ENCODE peak calls at places on chromosome 12, in seven cellular contexts. One of them, this sample, is unnamed.

GRCh38 chr12:121033625-121034349 is 5.3 kb downstream of the OASL start:
- DNase-seq in brain microvascular endothelial cell: no peak
- DNase-seq in WTC11: no peak
- DNase-seq in keratinocyte: no peak
- DNase-seq in CD8-positive, alpha-beta T cell: peak
- DNase-seq in CD4-positive, alpha-beta T cell: peak
- DNase-seq in ovary: no peak
- DNase-seq in this sample: no peak

GRCh38 chr12:44155349-44155748 is 319.5 kb downstream of the TMEM117 start:
- DNase-seq in brain microvascular endothelial cell: no peak
- DNase-seq in WTC11: no peak
- DNase-seq in keratinocyte: no peak
- DNase-seq in CD8-positive, alpha-beta T cell: no peak
- DNase-seq in CD4-positive, alpha-beta T cell: no peak
- DNase-seq in ovary: no peak
- DNase-seq in this sample: no peak

GRCh38 chr12:62435337-62436163 is 31.1 kb upstream of the MON2 start:
- DNase-seq in brain microvascular endothelial cell: peak
- DNase-seq in WTC11: peak
- DNase-seq in keratinocyte: no peak
- DNase-seq in CD8-positive, alpha-beta T cell: peak
- DNase-seq in CD4-positive, alpha-beta T cell: peak
- DNase-seq in ovary: peak
- DNase-seq in this sample: peak

GRCh38 chr12:109192358-109192757 is 76.0 kb downstream of the ACACB start:
- DNase-seq in brain microvascular endothelial cell: peak
- DNase-seq in WTC11: no peak
- DNase-seq in keratinocyte: peak
- DNase-seq in CD8-positive, alpha-beta T cell: no peak
- DNase-seq in CD4-positive, alpha-beta T cell: no peak
- DNase-seq in ovary: no peak
- DNase-seq in this sample: no peak

GRCh38 chr12:20423557-20423956 is 55.2 kb downstream of the PDE3A start:
- DNase-seq in brain microvascular endothelial cell: no peak
- DNase-seq in WTC11: no peak
- DNase-seq in keratinocyte: no peak
- DNase-seq in CD8-positive, alpha-beta T cell: no peak
- DNase-seq in CD4-positive, alpha-beta T cell: no peak
- DNase-seq in ovary: no peak
- DNase-seq in this sample: no peak

GRCh38 chr12:133203344-133204263 is 22.3 kb downstream of the ZNF268 start:
- DNase-seq in brain microvascular endothelial cell: no peak
- DNase-seq in WTC11: no peak
- DNase-seq in keratinocyte: no peak
- DNase-seq in CD8-positive, alpha-beta T cell: no peak
- DNase-seq in CD4-positive, alpha-beta T cell: no peak
- DNase-seq in ovary: no peak
- DNase-seq in this sample: no peak

GRCh38 chr12:88371416-88372183 is 208.7 kb downstream of the KITLG start:
- DNase-seq in brain microvascular endothelial cell: peak
- DNase-seq in WTC11: no peak
- DNase-seq in keratinocyte: no peak
- DNase-seq in CD8-positive, alpha-beta T cell: no peak
- DNase-seq in CD4-positive, alpha-beta T cell: no peak
- DNase-seq in ovary: no peak
- DNase-seq in this sample: no peak

GRCh38 chr12:21614510-21614909 is 9.9 kb upstream of the GYS2 start:
- DNase-seq in brain microvascular endothelial cell: no peak
- DNase-seq in WTC11: no peak
- DNase-seq in keratinocyte: no peak
- DNase-seq in CD8-positive, alpha-beta T cell: no peak
- DNase-seq in CD4-positive, alpha-beta T cell: no peak
- DNase-seq in ovary: no peak
- DNase-seq in this sample: no peak

GRCh38 chr12:70626180-70626579 is 11.0 kb downstream of the PTPRB start:
- DNase-seq in brain microvascular endothelial cell: no peak
- DNase-seq in WTC11: no peak
- DNase-seq in keratinocyte: no peak
- DNase-seq in CD8-positive, alpha-beta T cell: no peak
- DNase-seq in CD4-positive, alpha-beta T cell: no peak
- DNase-seq in ovary: no peak
- DNase-seq in this sample: no peak

GRCh38 chr12:52229836-52230343 is 3.2 kb upstream of the KRT7 start:
- DNase-seq in brain microvascular endothelial cell: no peak
- DNase-seq in WTC11: no peak
- DNase-seq in keratinocyte: no peak
- DNase-seq in CD8-positive, alpha-beta T cell: no peak
- DNase-seq in CD4-positive, alpha-beta T cell: no peak
- DNase-seq in ovary: no peak
- DNase-seq in this sample: no peak

GRCh38 chr12:71731439-71732356 is 23.0 kb upstream of the RAB21 start:
- DNase-seq in brain microvascular endothelial cell: peak
- DNase-seq in WTC11: peak
- DNase-seq in keratinocyte: no peak
- DNase-seq in CD8-positive, alpha-beta T cell: no peak
- DNase-seq in CD4-positive, alpha-beta T cell: no peak
- DNase-seq in ovary: no peak
- DNase-seq in this sample: no peak

GRCh38 chr12:120093592-120094355 is 22.8 kb downstream of the RAB35 start:
- DNase-seq in brain microvascular endothelial cell: no peak
- DNase-seq in WTC11: peak
- DNase-seq in keratinocyte: no peak
- DNase-seq in CD8-positive, alpha-beta T cell: no peak
- DNase-seq in CD4-positive, alpha-beta T cell: no peak
- DNase-seq in ovary: no peak
- DNase-seq in this sample: peak

GRCh38 chr12:106109168-106109910 is 29.4 kb downstream of the NUAK1 start:
- DNase-seq in brain microvascular endothelial cell: no peak
- DNase-seq in WTC11: no peak
- DNase-seq in keratinocyte: no peak
- DNase-seq in CD8-positive, alpha-beta T cell: no peak
- DNase-seq in CD4-positive, alpha-beta T cell: no peak
- DNase-seq in ovary: no peak
- DNase-seq in this sample: no peak

GRCh38 chr12:51326762-51327439 is 2.9 kb upstream of the BIN2 start:
- DNase-seq in brain microvascular endothelial cell: peak
- DNase-seq in WTC11: no peak
- DNase-seq in keratinocyte: no peak
- DNase-seq in CD8-positive, alpha-beta T cell: no peak
- DNase-seq in CD4-positive, alpha-beta T cell: no peak
- DNase-seq in ovary: no peak
- DNase-seq in this sample: no peak

GRCh38 chr12:15757553-15758255 is 31.5 kb downstream of the EPS8 start:
- DNase-seq in brain microvascular endothelial cell: peak
- DNase-seq in WTC11: no peak
- DNase-seq in keratinocyte: peak
- DNase-seq in CD8-positive, alpha-beta T cell: no peak
- DNase-seq in CD4-positive, alpha-beta T cell: no peak
- DNase-seq in ovary: no peak
- DNase-seq in this sample: no peak

GRCh38 chr12:122190842-122191668 is 8.1 kb downstream of the LRRC43 start:
- DNase-seq in brain microvascular endothelial cell: peak
- DNase-seq in WTC11: peak
- DNase-seq in keratinocyte: no peak
- DNase-seq in CD8-positive, alpha-beta T cell: peak
- DNase-seq in CD4-positive, alpha-beta T cell: peak
- DNase-seq in ovary: no peak
- DNase-seq in this sample: peak

GRCh38 chr12:49939707-49940106 is 10.8 kb upstream of the AQP2 start:
- DNase-seq in brain microvascular endothelial cell: no peak
- DNase-seq in WTC11: no peak
- DNase-seq in keratinocyte: no peak
- DNase-seq in CD8-positive, alpha-beta T cell: no peak
- DNase-seq in CD4-positive, alpha-beta T cell: no peak
- DNase-seq in ovary: no peak
- DNase-seq in this sample: no peak

GRCh38 chr12:111117017-111117416 is 196.6 kb upstream of the MYL2 start:
- DNase-seq in brain microvascular endothelial cell: no peak
- DNase-seq in WTC11: no peak
- DNase-seq in keratinocyte: no peak
- DNase-seq in CD8-positive, alpha-beta T cell: no peak
- DNase-seq in CD4-positive, alpha-beta T cell: no peak
- DNase-seq in ovary: no peak
- DNase-seq in this sample: no peak

GRCh38 chr12:120252071-120252906 is 13.2 kb downstream of the PXN start:
- DNase-seq in brain microvascular endothelial cell: no peak
- DNase-seq in WTC11: no peak
- DNase-seq in keratinocyte: no peak
- DNase-seq in CD8-positive, alpha-beta T cell: peak
- DNase-seq in CD4-positive, alpha-beta T cell: peak
- DNase-seq in ovary: no peak
- DNase-seq in this sample: no peak

GRCh38 chr12:104155711-104156555 is 17.9 kb upstream of the NFYB start:
- DNase-seq in brain microvascular endothelial cell: no peak
- DNase-seq in WTC11: no peak
- DNase-seq in keratinocyte: no peak
- DNase-seq in CD8-positive, alpha-beta T cell: no peak
- DNase-seq in CD4-positive, alpha-beta T cell: no peak
- DNase-seq in ovary: no peak
- DNase-seq in this sample: no peak

GRCh38 chr12:84270470-84271140 is 642.0 kb downstream of the SLC6A15 start:
- DNase-seq in brain microvascular endothelial cell: no peak
- DNase-seq in WTC11: no peak
- DNase-seq in keratinocyte: no peak
- DNase-seq in CD8-positive, alpha-beta T cell: no peak
- DNase-seq in CD4-positive, alpha-beta T cell: no peak
- DNase-seq in ovary: no peak
- DNase-seq in this sample: no peak

GRCh38 chr12:117010693-117011451 is 88.3 kb downstream of the TESC start:
- DNase-seq in brain microvascular endothelial cell: no peak
- DNase-seq in WTC11: no peak
- DNase-seq in keratinocyte: no peak
- DNase-seq in CD8-positive, alpha-beta T cell: no peak
- DNase-seq in CD4-positive, alpha-beta T cell: no peak
- DNase-seq in ovary: no peak
- DNase-seq in this sample: no peak

GRCh38 chr12:57190037-57190436 is 26.6 kb upstream of the NXPH4 start:
- DNase-seq in brain microvascular endothelial cell: no peak
- DNase-seq in WTC11: no peak
- DNase-seq in keratinocyte: no peak
- DNase-seq in CD8-positive, alpha-beta T cell: no peak
- DNase-seq in CD4-positive, alpha-beta T cell: no peak
- DNase-seq in ovary: no peak
- DNase-seq in this sample: no peak

GRCh38 chr12:18747960-18748359 is 10.0 kb downstream of the CAPZA3 start:
- DNase-seq in brain microvascular endothelial cell: peak
- DNase-seq in WTC11: no peak
- DNase-seq in keratinocyte: peak
- DNase-seq in CD8-positive, alpha-beta T cell: no peak
- DNase-seq in CD4-positive, alpha-beta T cell: no peak
- DNase-seq in ovary: no peak
- DNase-seq in this sample: no peak

GRCh38 chr12:132227156-132227555 is 82.9 kb downstream of the NOC4L start:
- DNase-seq in brain microvascular endothelial cell: no peak
- DNase-seq in WTC11: no peak
- DNase-seq in keratinocyte: no peak
- DNase-seq in CD8-positive, alpha-beta T cell: no peak
- DNase-seq in CD4-positive, alpha-beta T cell: no peak
- DNase-seq in ovary: no peak
- DNase-seq in this sample: no peak

DNA sequence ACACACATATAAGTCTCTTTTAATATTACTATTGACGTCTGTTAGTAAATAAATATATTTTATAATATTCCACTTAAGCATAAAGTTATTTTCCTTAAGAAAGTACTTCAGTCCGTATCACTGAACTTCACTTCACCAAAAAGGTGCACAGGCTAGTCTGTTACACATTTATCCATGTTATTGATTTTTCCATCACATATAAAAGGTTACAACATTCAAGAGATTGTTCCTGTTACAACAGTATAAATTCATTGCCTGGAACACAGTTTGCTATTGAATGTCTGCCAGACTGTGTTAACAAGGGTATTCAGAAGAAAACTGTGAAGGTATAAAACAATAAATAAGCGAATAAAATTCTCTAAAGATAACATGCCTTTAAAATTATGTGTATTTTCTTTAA is 175.9 kb downstream of the NTS start:
- DNase-seq in brain microvascular endothelial cell: no peak
- DNase-seq in WTC11: no peak
- DNase-seq in keratinocyte: no peak
- DNase-seq in CD8-positive, alpha-beta T cell: no peak
- DNase-seq in CD4-positive, alpha-beta T cell: no peak
- DNase-seq in ovary: no peak
- DNase-seq in this sample: no peak
- TF ChIP-seq CTCF in brain microvascular endothelial cell: no peak
- TF ChIP-seq CTCF in WTC11: no peak
- TF ChIP-seq CTCF in keratinocyte: no peak
- TF ChIP-seq CTCF in CD8-positive, alpha-beta T cell: no peak
- TF ChIP-seq CTCF in CD4-positive, alpha-beta T cell: no peak
- TF ChIP-seq CTCF in ovary: no peak
- TF ChIP-seq CTCF in this sample: no peak

GRCh38 chr12:39230086-39230485 is 212.8 kb downstream of the KIF21A start:
- DNase-seq in brain microvascular endothelial cell: peak
- DNase-seq in WTC11: no peak
- DNase-seq in keratinocyte: no peak
- DNase-seq in CD8-positive, alpha-beta T cell: no peak
- DNase-seq in CD4-positive, alpha-beta T cell: no peak
- DNase-seq in ovary: no peak
- DNase-seq in this sample: no peak

GRCh38 chr12:39227218-39227617 is 215.7 kb downstream of the KIF21A start:
- DNase-seq in brain microvascular endothelial cell: no peak
- DNase-seq in WTC11: no peak
- DNase-seq in keratinocyte: no peak
- DNase-seq in CD8-positive, alpha-beta T cell: no peak
- DNase-seq in CD4-positive, alpha-beta T cell: no peak
- DNase-seq in ovary: no peak
- DNase-seq in this sample: no peak

DNA sequence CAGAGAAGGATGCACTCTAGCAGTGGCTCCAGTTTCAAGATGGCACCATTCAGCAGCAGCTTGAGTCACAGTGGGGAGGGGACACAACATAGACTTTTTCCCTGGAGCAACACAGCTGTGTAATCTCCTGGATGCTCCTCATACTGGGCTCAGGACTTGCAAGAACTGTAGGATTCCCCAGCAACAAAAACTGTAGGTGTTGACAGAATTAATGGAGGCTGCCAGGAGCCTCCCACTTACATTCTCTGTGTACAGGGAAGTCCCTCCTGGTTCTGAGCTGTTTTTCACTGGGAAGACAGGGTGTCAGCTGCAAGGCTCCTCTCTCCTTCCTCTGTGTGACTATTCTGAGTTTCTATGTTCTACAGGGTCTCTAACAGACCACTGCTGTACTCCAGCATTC is 217.9 kb downstream of the KIF21A start:
- DNase-seq in brain microvascular endothelial cell: no peak
- DNase-seq in WTC11: no peak
- DNase-seq in keratinocyte: no peak
- DNase-seq in CD8-positive, alpha-beta T cell: no peak
- DNase-seq in CD4-positive, alpha-beta T cell: no peak
- DNase-seq in ovary: no peak
- DNase-seq in this sample: no peak
- TF ChIP-seq CTCF in brain microvascular endothelial cell: no peak
- TF ChIP-seq CTCF in WTC11: no peak
- TF ChIP-seq CTCF in keratinocyte: no peak
- TF ChIP-seq CTCF in CD8-positive, alpha-beta T cell: no peak
- TF ChIP-seq CTCF in CD4-positive, alpha-beta T cell: no peak
- TF ChIP-seq CTCF in ovary: no peak
- TF ChIP-seq CTCF in this sample: no peak

GRCh38 chr12:42296503-42297109 is 29.3 kb downstream of the ZCRB1 start:
- DNase-seq in brain microvascular endothelial cell: no peak
- DNase-seq in WTC11: no peak
- DNase-seq in keratinocyte: no peak
- DNase-seq in CD8-positive, alpha-beta T cell: no peak
- DNase-seq in CD4-positive, alpha-beta T cell: no peak
- DNase-seq in ovary: no peak
- DNase-seq in this sample: no peak
- TF ChIP-seq CTCF in brain microvascular endothelial cell: peak
- TF ChIP-seq CTCF in WTC11: peak
- TF ChIP-seq CTCF in keratinocyte: peak
- TF ChIP-seq CTCF in CD8-positive, alpha-beta T cell: no peak
- TF ChIP-seq CTCF in CD4-positive, alpha-beta T cell: no peak
- TF ChIP-seq CTCF in ovary: no peak
- TF ChIP-seq CTCF in this sample: peak

GRCh38 chr12:31245822-31246469 is 80.0 kb downstream of the SINHCAF start:
- DNase-seq in brain microvascular endothelial cell: no peak
- DNase-seq in WTC11: no peak
- DNase-seq in keratinocyte: no peak
- DNase-seq in CD8-positive, alpha-beta T cell: no peak
- DNase-seq in CD4-positive, alpha-beta T cell: no peak
- DNase-seq in ovary: no peak
- DNase-seq in this sample: no peak
- TF ChIP-seq CTCF in brain microvascular endothelial cell: peak
- TF ChIP-seq CTCF in WTC11: no peak
- TF ChIP-seq CTCF in keratinocyte: no peak
- TF ChIP-seq CTCF in CD8-positive, alpha-beta T cell: no peak
- TF ChIP-seq CTCF in CD4-positive, alpha-beta T cell: no peak
- TF ChIP-seq CTCF in ovary: no peak
- TF ChIP-seq CTCF in this sample: peak

This sample was measured in neural crest cell.